ENCODE peak calls at places on chromosomes 7 and 10, in six cellular contexts. V is colonic mucosa, N is transverse colon, F is heart right ventricle, H is mammary epithelial cell, Z is IMR-90. B is an unnamed sample.
A peak's percentile ranks its signal among the peaks of the same experiment; 100 is the strongest.

GRCh38 chr7:94510582-94511456 is 1.2 kb downstream of the CASD1 start:
- DNase-seq in H (peak; percentile 20), V (peak; percentile 61), N (no peak), Z (peak; percentile 2), F (peak; percentile 15), B (no peak)

GRCh38 chr10:5165738-5166137 is 19.2 kb downstream of the AKR1C8 start:
- DNase-seq in N (no peak), F (no peak), V (no peak), Z (peak; percentile 0), H (no peak), B (no peak)

GRCh38 chr7:11615163-11615562 is 216.8 kb downstream of the THSD7A start:
- DNase-seq in N (no peak), V (no peak), F (no peak), Z (no peak), H (no peak), B (no peak)

GRCh38 chr7:2710901-2711551 is 23.0 kb downstream of the AMZ1 start:
- DNase-seq in Z (peak; percentile 32), V (no peak), N (no peak), F (no peak), H (no peak), B (no peak)

GRCh38 chr7:97107192-97107800 is 10.2 kb upstream of the SDHAF3 start:
- DNase-seq in N (no peak), F (no peak), V (no peak), H (no peak), Z (peak; percentile 17), B (no peak)

GRCh38 chr7:19648791-19649190 is 60.0 kb downstream of the POLR1F start:
- DNase-seq in Z (no peak), N (no peak), V (no peak), H (peak; percentile 14), F (no peak), B (no peak)

GRCh38 chr7:109641445-109641844 is 1071.8 kb downstream of the DNAJB9 start:
- DNase-seq in F (no peak), Z (no peak), V (no peak), N (no peak), H (peak; percentile 10), B (no peak)

GRCh38 chr10:7649673-7650330 is 17.0 kb downstream of the ITIH5 start:
- DNase-seq in V (no peak), H (no peak), F (peak; percentile 31), Z (no peak), N (no peak), B (no peak)

GRCh38 chr10:773562-774161 is 84.2 kb upstream of the DIP2C start:
- DNase-seq in N (no peak), H (no peak), V (no peak), Z (no peak), F (no peak), B (no peak)

GRCh38 chr7:68155676-68156075 is 1159.0 kb downstream of the TYW1 start:
- DNase-seq in H (no peak), Z (no peak), N (no peak), V (no peak), F (no peak), B (no peak)

GRCh38 chr7:96686305-96686704 is 23.3 kb downstream of the SEM1 start:
- DNase-seq in V (no peak), H (peak; percentile 25), N (no peak), Z (no peak), F (no peak), B (no peak)

GRCh38 chr10:34815174-34816066 is at the start of gene PARD3:
- DNase-seq in V (peak; percentile 69), H (peak; percentile 42), F (peak; percentile 58), N (peak; percentile 73), Z (peak; percentile 51), B (no peak)

GRCh38 chr7:159067870-159068787 is 76.5 kb downstream of the VIPR2 start:
- DNase-seq in N (peak; percentile 27), V (peak; percentile 32), Z (no peak), H (no peak), F (peak; percentile 80), B (peak; percentile 92)

DNA sequence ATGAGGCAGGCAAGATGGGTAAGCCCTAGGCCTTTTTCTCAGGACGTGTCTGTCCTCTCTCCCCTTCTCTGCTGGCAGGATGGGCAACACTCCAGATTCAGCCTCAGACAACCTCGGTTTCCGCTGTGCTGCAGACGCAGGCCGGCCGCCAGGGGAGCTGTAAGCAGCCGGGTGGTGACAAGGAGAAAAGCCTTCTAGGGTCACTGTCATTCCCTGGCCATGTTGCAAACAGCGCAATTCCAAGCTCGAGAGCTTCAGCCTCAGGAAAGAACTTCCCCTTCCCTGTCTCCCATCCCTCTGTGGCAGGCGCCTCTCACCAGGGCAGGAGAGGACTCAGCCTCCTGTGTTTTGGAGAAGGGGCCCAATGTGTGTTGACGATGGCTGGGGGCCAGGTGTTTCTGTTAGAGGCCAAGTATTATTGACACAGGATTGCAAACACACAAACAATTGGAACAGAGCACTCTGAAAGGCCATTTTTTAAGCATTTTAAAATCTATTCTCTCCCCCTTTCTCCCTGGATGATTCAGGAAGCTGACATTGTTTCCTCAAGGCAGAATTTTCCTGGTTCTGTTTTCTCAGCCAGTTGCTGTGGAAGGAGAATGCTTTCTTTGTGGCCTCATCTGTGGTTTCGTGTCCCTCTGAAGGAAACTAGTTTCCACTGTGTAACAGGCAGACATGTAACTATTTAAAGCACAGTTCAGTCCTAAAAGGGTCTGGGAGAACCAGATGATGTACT is 13.1 kb downstream of the PHKG1 start:
- DNase-seq in V (peak; percentile 33), H (no peak), F (peak; percentile 89), N (peak; percentile 63), Z (peak; percentile 71), B (no peak)
- TF ChIP-seq CTCF in V (peak; percentile 24), H (peak; percentile 32), F (peak; percentile 73), N (peak; percentile 50), Z (peak; percentile 73), B (peak; percentile 80)

DNA sequence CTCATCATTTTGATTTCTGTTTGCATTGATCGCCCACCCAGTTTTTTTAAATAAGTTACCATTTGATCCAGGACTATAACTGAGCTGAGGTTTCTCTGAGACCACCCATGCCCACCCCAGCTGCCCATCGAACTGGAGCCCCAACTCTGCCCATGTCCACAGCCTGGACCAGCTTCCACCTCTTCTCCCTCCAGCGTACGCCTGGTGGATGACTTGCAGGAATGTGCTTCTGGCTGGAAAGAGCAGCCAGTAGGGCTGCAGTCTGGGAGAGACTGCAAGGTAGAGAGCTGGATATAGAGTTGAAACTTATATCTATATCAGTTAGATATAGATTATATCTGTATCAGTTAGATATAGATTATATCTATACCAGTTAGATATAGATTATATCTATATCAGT is 25.8 kb upstream of the LRRC18 start:
- DNase-seq in Z (no peak), V (no peak), H (no peak), N (no peak), F (no peak), B (no peak)
- H3K4me3 ChIP-seq in Z (no peak overlapping the region), V (no peak overlapping the region), H (no peak overlapping the region), N (no peak overlapping the region), F (no peak overlapping the region), B (no peak overlapping the region)

GRCh38 chr10:59895629-59896116 is 10.7 kb downstream of the CCDC6 start:
- DNase-seq in V (peak; percentile 73), Z (peak; percentile 39), H (no peak), F (peak; percentile 22), N (peak; percentile 47), B (no peak)

GRCh38 chr10:59894114-59894513 is 12.2 kb downstream of the CCDC6 start:
- DNase-seq in V (peak; percentile 72), F (peak; percentile 39), N (peak; percentile 69), Z (peak; percentile 93), H (peak; percentile 85), B (no peak)

GRCh38 chr10:59892697-59893096 is 13.7 kb downstream of the CCDC6 start:
- DNase-seq in N (no peak), F (no peak), H (no peak), V (no peak), Z (no peak), B (no peak)

GRCh38 chr10:59891349-59891748 is 15.0 kb downstream of the CCDC6 start:
- DNase-seq in Z (no peak), N (no peak), F (no peak), H (peak; percentile 31), V (no peak), B (no peak)

GRCh38 chr10:59891919-59892318 is 14.4 kb downstream of the CCDC6 start:
- DNase-seq in N (no peak), Z (no peak), F (no peak), V (no peak), H (no peak), B (no peak)
- H3K27ac ChIP-seq in N (peak overlapping the region; percentile 82), Z (no peak overlapping the region), F (peak overlapping the region; percentile 56), V (no peak overlapping the region), H (no peak overlapping the region), B (peak overlapping the region; percentile 76)

GRCh38 chr7:105013283-105013817 is 655 bp upstream of the KMT2E start:
- DNase-seq in Z (peak; percentile 93), F (peak; percentile 96), H (peak; percentile 92), V (peak; percentile 94), N (peak; percentile 93), B (peak; percentile 97)
- TF ChIP-seq CTCF in Z (peak; percentile 57), F (peak; percentile 50), H (peak; percentile 34), V (peak; percentile 27), N (peak; percentile 64), B (no peak)

GRCh38 chr10:12687996-12688395 is 313.5 kb downstream of the CCDC3 start:
- DNase-seq in V (no peak), F (no peak), H (no peak), N (no peak), Z (no peak), B (no peak)
- H3K4me3 ChIP-seq in V (no peak overlapping the region), F (no peak overlapping the region), H (no peak overlapping the region), N (no peak overlapping the region), Z (no peak overlapping the region), B (no peak overlapping the region)

DNA sequence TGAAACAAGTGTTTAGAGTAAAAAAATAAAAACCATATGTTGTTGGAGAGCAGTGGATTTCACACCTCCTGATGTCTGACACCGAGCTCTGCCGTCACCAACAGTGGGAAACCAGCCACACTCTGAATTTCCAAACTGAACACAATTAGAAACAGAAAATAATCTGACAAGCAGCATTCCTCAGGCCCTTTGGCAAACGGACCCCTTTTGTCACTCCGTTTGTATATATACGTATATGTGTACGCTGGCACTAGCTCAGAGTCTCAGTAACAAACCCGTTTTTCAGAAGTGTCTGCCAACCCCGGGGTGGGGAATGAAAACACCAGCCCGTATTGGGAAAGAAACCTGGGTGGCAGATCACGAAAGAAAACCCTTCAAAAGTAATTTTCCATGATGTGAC is 32.5 kb downstream of the TACC2 start:
- DNase-seq in F (no peak), H (no peak), V (no peak), Z (peak; percentile 33), N (no peak), B (no peak)
- H3K27ac ChIP-seq in F (peak overlapping the region; percentile 2), H (no peak overlapping the region), V (no peak overlapping the region), Z (no peak overlapping the region), N (peak overlapping the region; percentile 86), B (peak overlapping the region; percentile 10)